ENCODE peak calls at places on chromosomes 3 and 15, in six cellular contexts. One of them, this sample, is unnamed.

GRCh38 chr3:14823910-14824629 is 5.3 kb downstream of the FGD5 start:
- DNase-seq in suprapubic skin: no peak
- DNase-seq in tibial nerve: no peak
- DNase-seq in esophagus muscularis mucosa: no peak
- DNase-seq in transverse colon: no peak
- DNase-seq in sigmoid colon: no peak
- DNase-seq in this sample: no peak

GRCh38 chr3:63328386-63328785 is 50.3 kb downstream of the SYNPR start:
- DNase-seq in suprapubic skin: no peak
- DNase-seq in tibial nerve: no peak
- DNase-seq in esophagus muscularis mucosa: no peak
- DNase-seq in transverse colon: no peak
- DNase-seq in sigmoid colon: no peak
- DNase-seq in this sample: no peak

GRCh38 chr3:144314946-144315345 is 343.3 kb downstream of the DIPK2A start:
- DNase-seq in suprapubic skin: no peak
- DNase-seq in tibial nerve: no peak
- DNase-seq in esophagus muscularis mucosa: no peak
- DNase-seq in transverse colon: no peak
- DNase-seq in sigmoid colon: no peak
- DNase-seq in this sample: no peak

GRCh38 chr15:80906159-80906775 is 83.4 kb downstream of the MESD start:
- DNase-seq in suprapubic skin: no peak
- DNase-seq in tibial nerve: no peak
- DNase-seq in esophagus muscularis mucosa: no peak
- DNase-seq in transverse colon: no peak
- DNase-seq in sigmoid colon: no peak
- DNase-seq in this sample: no peak

GRCh38 chr3:61956236-61956635 is 394.9 kb downstream of the PTPRG start:
- DNase-seq in suprapubic skin: no peak
- DNase-seq in tibial nerve: no peak
- DNase-seq in esophagus muscularis mucosa: no peak
- DNase-seq in transverse colon: no peak
- DNase-seq in sigmoid colon: no peak
- DNase-seq in this sample: peak; percentile 11

GRCh38 chr3:177300039-177300833 is 103.0 kb upstream of the TBL1XR1 start:
- DNase-seq in suprapubic skin: no peak
- DNase-seq in tibial nerve: no peak
- DNase-seq in esophagus muscularis mucosa: no peak
- DNase-seq in transverse colon: peak; percentile 76
- DNase-seq in sigmoid colon: no peak
- DNase-seq in this sample: no peak

GRCh38 chr3:41044526-41044925 is 154.8 kb upstream of the CTNNB1 start:
- DNase-seq in suprapubic skin: no peak
- DNase-seq in tibial nerve: no peak
- DNase-seq in esophagus muscularis mucosa: peak; percentile 66
- DNase-seq in transverse colon: no peak
- DNase-seq in sigmoid colon: no peak
- DNase-seq in this sample: no peak

GRCh38 chr15:40470423-40471104 is at the start of gene CHST14:
- DNase-seq in suprapubic skin: no peak
- DNase-seq in tibial nerve: peak; percentile 44
- DNase-seq in esophagus muscularis mucosa: no peak
- DNase-seq in transverse colon: peak; percentile 64
- DNase-seq in sigmoid colon: peak; percentile 75
- DNase-seq in this sample: peak; percentile 97

GRCh38 chr3:123533554-123534159 is 51.2 kb downstream of the HACD2 start:
- DNase-seq in suprapubic skin: no peak
- DNase-seq in tibial nerve: no peak
- DNase-seq in esophagus muscularis mucosa: no peak
- DNase-seq in transverse colon: no peak
- DNase-seq in sigmoid colon: no peak
- DNase-seq in this sample: no peak

GRCh38 chr15:92930061-92930460 is 29.9 kb downstream of the CHD2 start:
- DNase-seq in suprapubic skin: no peak
- DNase-seq in tibial nerve: no peak
- DNase-seq in esophagus muscularis mucosa: no peak
- DNase-seq in transverse colon: no peak
- DNase-seq in sigmoid colon: no peak
- DNase-seq in this sample: no peak

GRCh38 chr3:111895079-111895478 is 36.0 kb downstream of the PHLDB2 start:
- DNase-seq in suprapubic skin: no peak
- DNase-seq in tibial nerve: no peak
- DNase-seq in esophagus muscularis mucosa: no peak
- DNase-seq in transverse colon: no peak
- DNase-seq in sigmoid colon: no peak
- DNase-seq in this sample: peak; percentile 21

GRCh38 chr3:138511990-138512389 is 77.6 kb downstream of the ESYT3 start:
- DNase-seq in suprapubic skin: no peak
- DNase-seq in tibial nerve: no peak
- DNase-seq in esophagus muscularis mucosa: no peak
- DNase-seq in transverse colon: no peak
- DNase-seq in sigmoid colon: no peak
- DNase-seq in this sample: no peak

GRCh38 chr3:50249459-50249858 is 13.5 kb downstream of the GNAI2 start:
- DNase-seq in suprapubic skin: no peak
- DNase-seq in tibial nerve: no peak
- DNase-seq in esophagus muscularis mucosa: no peak
- DNase-seq in transverse colon: no peak
- DNase-seq in sigmoid colon: no peak
- DNase-seq in this sample: no peak

GRCh38 chr3:123229145-123229544 is 27.4 kb downstream of the SEC22A start:
- DNase-seq in suprapubic skin: no peak
- DNase-seq in tibial nerve: no peak
- DNase-seq in esophagus muscularis mucosa: no peak
- DNase-seq in transverse colon: no peak
- DNase-seq in sigmoid colon: no peak
- DNase-seq in this sample: peak; percentile 6

GRCh38 chr15:35141743-35142356 is 56.8 kb upstream of the NANOGP8 start:
- DNase-seq in suprapubic skin: no peak
- DNase-seq in tibial nerve: no peak
- DNase-seq in esophagus muscularis mucosa: no peak
- DNase-seq in transverse colon: no peak
- DNase-seq in sigmoid colon: no peak
- DNase-seq in this sample: no peak

GRCh38 chr15:56286213-56286612 is 42.5 kb upstream of the RFX7 start:
- DNase-seq in suprapubic skin: no peak
- DNase-seq in tibial nerve: no peak
- DNase-seq in esophagus muscularis mucosa: no peak
- DNase-seq in transverse colon: peak; percentile 12
- DNase-seq in sigmoid colon: no peak
- DNase-seq in this sample: no peak

GRCh38 chr3:94004301-94004910 is 24.0 kb downstream of the STX19 start:
- DNase-seq in suprapubic skin: no peak
- DNase-seq in tibial nerve: no peak
- DNase-seq in esophagus muscularis mucosa: no peak
- DNase-seq in transverse colon: no peak
- DNase-seq in sigmoid colon: no peak
- DNase-seq in this sample: peak; percentile 44

GRCh38 chr15:70047386-70048195 is 50.1 kb downstream of the TLE3 start:
- DNase-seq in suprapubic skin: peak; percentile 53
- DNase-seq in tibial nerve: no peak
- DNase-seq in esophagus muscularis mucosa: no peak
- DNase-seq in transverse colon: peak; percentile 43
- DNase-seq in sigmoid colon: peak; percentile 76
- DNase-seq in this sample: no peak

GRCh38 chr15:71708052-71708432 is 102.3 kb upstream of the NR2E3 start:
- DNase-seq in suprapubic skin: no peak
- DNase-seq in tibial nerve: no peak
- DNase-seq in esophagus muscularis mucosa: peak; percentile 53
- DNase-seq in transverse colon: peak; percentile 23
- DNase-seq in sigmoid colon: no peak
- DNase-seq in this sample: no peak

GRCh38 chr3:15858547-15859506 is 61.0 kb upstream of the ANKRD28 start:
- DNase-seq in suprapubic skin: no peak
- DNase-seq in tibial nerve: no peak
- DNase-seq in esophagus muscularis mucosa: no peak
- DNase-seq in transverse colon: peak; percentile 80
- DNase-seq in sigmoid colon: no peak
- DNase-seq in this sample: peak; percentile 60

GRCh38 chr3:130644600-130645232 is 101.9 kb downstream of the PIK3R4 start:
- DNase-seq in suprapubic skin: no peak
- DNase-seq in tibial nerve: no peak
- DNase-seq in esophagus muscularis mucosa: peak; percentile 12
- DNase-seq in transverse colon: no peak
- DNase-seq in sigmoid colon: no peak
- DNase-seq in this sample: no peak

GRCh38 chr15:89329329-89330084 is 5.1 kb downstream of the POLG start:
- DNase-seq in suprapubic skin: peak; percentile 35
- DNase-seq in tibial nerve: no peak
- DNase-seq in esophagus muscularis mucosa: no peak
- DNase-seq in transverse colon: no peak
- DNase-seq in sigmoid colon: no peak
- DNase-seq in this sample: no peak

GRCh38 chr3:181952221-181952620 is 240.5 kb downstream of the SOX2 start:
- DNase-seq in suprapubic skin: no peak
- DNase-seq in tibial nerve: no peak
- DNase-seq in esophagus muscularis mucosa: no peak
- DNase-seq in transverse colon: no peak
- DNase-seq in sigmoid colon: no peak
- DNase-seq in this sample: no peak

DNA sequence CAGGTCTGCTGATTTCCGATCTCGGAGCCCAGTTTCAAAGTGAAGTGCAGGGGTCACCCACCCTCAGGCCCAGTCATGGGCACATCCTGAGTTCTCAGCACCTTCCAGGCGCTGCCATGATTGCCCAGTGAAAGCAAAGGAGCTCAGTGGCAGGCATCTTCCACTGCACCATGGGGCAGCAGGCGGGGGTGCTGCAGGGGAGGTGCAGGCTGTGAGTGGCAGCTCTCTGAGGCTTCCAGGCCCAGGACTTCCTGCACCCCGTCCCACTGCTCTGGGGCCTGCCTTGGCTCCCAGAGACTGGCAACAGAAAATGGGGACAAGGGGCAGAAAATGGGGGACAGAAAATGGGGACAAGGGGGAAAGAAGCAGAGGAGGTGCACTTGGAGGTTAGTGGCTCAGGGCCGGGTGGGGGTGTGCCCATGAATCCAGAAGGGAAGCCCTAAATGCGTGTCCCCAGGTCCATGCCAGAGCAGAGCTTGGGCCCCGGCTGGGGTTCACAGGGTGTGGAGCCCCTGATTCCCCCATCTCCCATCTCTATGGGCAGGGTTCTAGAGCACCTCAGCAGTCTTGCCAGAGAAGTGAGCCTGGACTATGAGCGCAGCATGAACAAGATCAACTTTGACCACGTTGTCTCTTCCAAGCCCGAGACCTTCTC is 28.0 kb downstream of the DNAH1 start:
- DNase-seq in suprapubic skin: no peak
- DNase-seq in tibial nerve: no peak
- DNase-seq in esophagus muscularis mucosa: no peak
- DNase-seq in transverse colon: no peak
- DNase-seq in sigmoid colon: no peak
- DNase-seq in this sample: no peak
- TF ChIP-seq EP300 in suprapubic skin: no peak
- TF ChIP-seq EP300 in tibial nerve: no peak
- TF ChIP-seq EP300 in esophagus muscularis mucosa: no peak
- TF ChIP-seq EP300 in transverse colon: no peak
- TF ChIP-seq EP300 in sigmoid colon: no peak
- TF ChIP-seq EP300 in this sample: no peak

DNA sequence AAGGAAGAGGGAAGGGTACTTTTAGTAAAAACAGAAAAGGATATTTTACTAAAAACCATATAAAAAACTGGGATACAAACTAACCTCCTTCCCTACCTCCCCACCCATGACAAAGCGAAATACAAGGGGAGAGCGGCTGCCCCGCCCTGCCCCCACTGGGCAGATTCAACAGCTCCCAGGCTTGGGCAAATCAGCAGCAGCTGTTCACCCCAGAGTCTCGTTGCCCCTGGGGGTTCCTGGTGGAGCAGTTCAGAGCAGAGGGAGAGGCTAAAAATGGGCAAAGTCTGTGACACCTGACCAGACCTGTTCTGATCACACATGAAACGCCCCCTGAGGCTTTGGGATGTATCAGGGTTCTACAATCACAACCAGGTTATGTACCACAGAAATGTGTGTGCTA is 2.5 kb upstream of the ETFA start:
- DNase-seq in suprapubic skin: no peak
- DNase-seq in tibial nerve: no peak
- DNase-seq in esophagus muscularis mucosa: no peak
- DNase-seq in transverse colon: no peak
- DNase-seq in sigmoid colon: no peak
- DNase-seq in this sample: no peak
- TF ChIP-seq EP300 in suprapubic skin: no peak
- TF ChIP-seq EP300 in tibial nerve: no peak
- TF ChIP-seq EP300 in esophagus muscularis mucosa: no peak
- TF ChIP-seq EP300 in transverse colon: no peak
- TF ChIP-seq EP300 in sigmoid colon: no peak
- TF ChIP-seq EP300 in this sample: no peak

DNA sequence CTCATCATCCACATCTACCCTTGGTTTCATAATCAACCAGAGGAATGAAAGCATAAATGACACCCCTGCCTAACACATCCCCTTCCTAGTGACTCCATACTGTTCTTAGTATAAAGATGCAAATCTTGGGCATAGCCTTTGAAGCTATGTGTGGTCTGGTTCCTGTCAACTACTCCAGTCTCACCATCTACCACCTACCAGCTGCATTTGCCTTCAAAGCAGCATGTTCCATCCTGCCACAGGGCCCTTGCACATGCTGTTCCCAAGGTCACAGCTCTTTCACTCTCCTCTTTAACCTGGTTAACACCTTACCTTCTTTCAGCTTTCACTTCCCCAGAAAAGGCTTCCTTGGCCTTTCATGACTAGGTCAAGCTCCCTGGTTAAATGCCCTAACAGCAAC is 62.3 kb upstream of the ARHGEF3 start:
- DNase-seq in suprapubic skin: no peak
- DNase-seq in tibial nerve: no peak
- DNase-seq in esophagus muscularis mucosa: no peak
- DNase-seq in transverse colon: no peak
- DNase-seq in sigmoid colon: no peak
- DNase-seq in this sample: no peak
- TF ChIP-seq EP300 in suprapubic skin: no peak
- TF ChIP-seq EP300 in tibial nerve: no peak
- TF ChIP-seq EP300 in esophagus muscularis mucosa: no peak
- TF ChIP-seq EP300 in transverse colon: no peak
- TF ChIP-seq EP300 in sigmoid colon: no peak
- TF ChIP-seq EP300 in this sample: no peak

GRCh38 chr3:133991637-133992036 is 38.1 kb downstream of the SLCO2A1 start:
- DNase-seq in suprapubic skin: peak; percentile 57
- DNase-seq in tibial nerve: no peak
- DNase-seq in esophagus muscularis mucosa: no peak
- DNase-seq in transverse colon: no peak
- DNase-seq in sigmoid colon: peak; percentile 25
- DNase-seq in this sample: no peak

GRCh38 chr3:133988631-133989161 is 41.0 kb downstream of the SLCO2A1 start:
- DNase-seq in suprapubic skin: no peak
- DNase-seq in tibial nerve: no peak
- DNase-seq in esophagus muscularis mucosa: no peak
- DNase-seq in transverse colon: no peak
- DNase-seq in sigmoid colon: peak; percentile 17
- DNase-seq in this sample: no peak

GRCh38 chr3:133987933-133988484 is 41.7 kb downstream of the SLCO2A1 start:
- DNase-seq in suprapubic skin: no peak
- DNase-seq in tibial nerve: no peak
- DNase-seq in esophagus muscularis mucosa: no peak
- DNase-seq in transverse colon: no peak
- DNase-seq in sigmoid colon: no peak
- DNase-seq in this sample: no peak

GRCh38 chr3:133991209-133991608 is 38.5 kb downstream of the SLCO2A1 start:
- DNase-seq in suprapubic skin: no peak
- DNase-seq in tibial nerve: no peak
- DNase-seq in esophagus muscularis mucosa: no peak
- DNase-seq in transverse colon: no peak
- DNase-seq in sigmoid colon: peak; percentile 45
- DNase-seq in this sample: no peak

GRCh38 chr3:133989931-133990702 is 39.6 kb downstream of the SLCO2A1 start:
- DNase-seq in suprapubic skin: no peak
- DNase-seq in tibial nerve: no peak
- DNase-seq in esophagus muscularis mucosa: no peak
- DNase-seq in transverse colon: no peak
- DNase-seq in sigmoid colon: peak; percentile 36
- DNase-seq in this sample: no peak
- TF ChIP-seq EP300 in suprapubic skin: no peak
- TF ChIP-seq EP300 in tibial nerve: no peak
- TF ChIP-seq EP300 in esophagus muscularis mucosa: no peak
- TF ChIP-seq EP300 in transverse colon: no peak
- TF ChIP-seq EP300 in sigmoid colon: no peak
- TF ChIP-seq EP300 in this sample: no peak